ENCODE peak calls at places on chromosome 10, in seven cellular contexts. R, I, C, Y, V, E and W are unnamed samples.

GRCh38 chr10:112218960-112219359 is 35.4 kb upstream of the GPAM start:
- DNase-seq in Y (no peak), I (no peak), V (no peak), C (no peak), R (no peak), E (no peak), W (peak)

GRCh38 chr10:450463-450862 is 239.0 kb downstream of the DIP2C start:
- DNase-seq in E (no peak), V (no peak), C (no peak), I (no peak), R (no peak), Y (no peak), W (no peak)

GRCh38 chr10:62866451-62866850 is 50.3 kb upstream of the EGR2 start:
- DNase-seq in I (no peak), C (no peak), R (no peak), V (no peak), E (no peak), Y (no peak), W (no peak)

GRCh38 chr10:94138391-94138790 is 144.7 kb downstream of the PLCE1 start:
- DNase-seq in V (no peak), I (no peak), E (no peak), R (no peak), Y (no peak), C (no peak), W (no peak)

GRCh38 chr10:58820862-58821559 is 308.3 kb downstream of the BICC1 start:
- DNase-seq in I (no peak), E (no peak), V (no peak), R (no peak), Y (peak), C (no peak), W (no peak)

GRCh38 chr10:12465385-12466136 is 116.2 kb downstream of the CAMK1D start:
- DNase-seq in V (peak), R (no peak), Y (no peak), C (no peak), E (no peak), I (no peak), W (no peak)

GRCh38 chr10:100303724-100304319 is 17.3 kb upstream of the BLOC1S2 start:
- DNase-seq in V (peak), C (no peak), I (no peak), Y (peak), E (no peak), R (no peak), W (no peak)

GRCh38 chr10:13092446-13093102 is 7.4 kb upstream of the OPTN start:
- DNase-seq in R (peak), I (no peak), E (no peak), Y (no peak), C (no peak), V (no peak), W (no peak)

GRCh38 chr10:11404931-11405330 is 206.5 kb downstream of the USP6NL start:
- DNase-seq in E (no peak), Y (no peak), R (no peak), I (no peak), V (no peak), C (no peak), W (no peak)

GRCh38 chr10:44862917-44863316 is 48.2 kb upstream of the TMEM72 start:
- DNase-seq in V (no peak), R (no peak), I (no peak), E (no peak), Y (no peak), C (no peak), W (peak)

GRCh38 chr10:73590881-73591577 is at the start of gene USP54:
- DNase-seq in R (peak), C (peak), V (peak), I (no peak), Y (peak), E (no peak), W (peak)

GRCh38 chr10:107163904-107164861 is at the start of gene SORCS1:
- DNase-seq in C (no peak), I (no peak), E (no peak), R (no peak), Y (no peak), V (no peak), W (peak)

GRCh38 chr10:64733980-64734379 is 1212.8 kb downstream of the REEP3 start:
- DNase-seq in C (peak), R (peak), Y (no peak), V (peak), I (no peak), E (no peak), W (no peak)

GRCh38 chr10:73648975-73649829 is 6.6 kb downstream of the SYNPO2L start:
- DNase-seq in C (no peak), Y (no peak), R (no peak), I (no peak), V (no peak), E (no peak), W (peak)

GRCh38 chr10:113987805-113988204 is 55.9 kb upstream of the ADRB1 start:
- DNase-seq in C (no peak), E (no peak), V (peak), I (no peak), R (no peak), Y (peak), W (no peak)

GRCh38 chr10:1169186-1169885 is 113.2 kb downstream of the WDR37 start:
- DNase-seq in I (no peak), R (no peak), C (no peak), V (no peak), E (no peak), Y (no peak), W (no peak)

GRCh38 chr10:665579-666091 is 23.8 kb downstream of the DIP2C start:
- DNase-seq in E (no peak), Y (peak), I (no peak), R (no peak), V (no peak), C (peak), W (peak)

GRCh38 chr10:17747883-17748550 is 4.0 kb upstream of the TMEM236 start:
- DNase-seq in V (no peak), Y (no peak), I (no peak), E (no peak), R (no peak), C (no peak), W (no peak)

GRCh38 chr10:93309062-93309461 is 173.1 kb downstream of the MYOF start:
- DNase-seq in I (no peak), R (no peak), E (no peak), C (no peak), V (no peak), Y (peak), W (no peak)

GRCh38 chr10:91652364-91652763 is 19.5 kb upstream of the PPP1R3C start:
- DNase-seq in E (no peak), I (no peak), R (no peak), V (no peak), Y (peak), C (no peak), W (peak)